ENCODE peak calls at places on chromosome 10, in four cellular contexts. S, L, X and G are unnamed samples.

GRCh38 chr10:103747193-103747865 is 108.0 kb downstream of the SH3PXD2A start:
- DNase-seq in X (no peak), L (no peak), S (no peak), G (no peak)

GRCh38 chr10:83603708-83604107 is 535.6 kb upstream of the GHITM start:
- DNase-seq in X (no peak), S (no peak), L (no peak), G (no peak)

GRCh38 chr10:35386594-35387174 is 50.4 kb downstream of the CCNY start:
- DNase-seq in S (no peak), L (peak), X (peak), G (no peak)

GRCh38 chr10:120980316-120980975 is 129.3 kb downstream of the WDR11 start:
- DNase-seq in L (peak), X (no peak), S (peak), G (no peak)

GRCh38 chr10:108872854-108873253 is 1050.5 kb downstream of the XPNPEP1 start:
- DNase-seq in L (no peak), X (no peak), S (no peak), G (no peak)

GRCh38 chr10:90089724-90090123 is 388.3 kb downstream of the KIF20B start:
- DNase-seq in X (no peak), S (no peak), L (no peak), G (no peak)

GRCh38 chr10:7634142-7634894 is 32.4 kb downstream of the ITIH5 start:
- DNase-seq in X (no peak), L (no peak), S (no peak), G (no peak)

GRCh38 chr10:50846753-50847152 is 38.7 kb downstream of the A1CF start:
- DNase-seq in X (no peak), L (peak), S (peak), G (peak)

GRCh38 chr10:34816067-34817002 is 1.2 kb upstream of the PARD3 start:
- DNase-seq in L (peak), X (peak), S (peak), G (no peak)

GRCh38 chr10:74949843-74950765 is 123.7 kb downstream of the KAT6B start:
- DNase-seq in S (no peak), X (no peak), L (no peak), G (no peak)

DNA sequence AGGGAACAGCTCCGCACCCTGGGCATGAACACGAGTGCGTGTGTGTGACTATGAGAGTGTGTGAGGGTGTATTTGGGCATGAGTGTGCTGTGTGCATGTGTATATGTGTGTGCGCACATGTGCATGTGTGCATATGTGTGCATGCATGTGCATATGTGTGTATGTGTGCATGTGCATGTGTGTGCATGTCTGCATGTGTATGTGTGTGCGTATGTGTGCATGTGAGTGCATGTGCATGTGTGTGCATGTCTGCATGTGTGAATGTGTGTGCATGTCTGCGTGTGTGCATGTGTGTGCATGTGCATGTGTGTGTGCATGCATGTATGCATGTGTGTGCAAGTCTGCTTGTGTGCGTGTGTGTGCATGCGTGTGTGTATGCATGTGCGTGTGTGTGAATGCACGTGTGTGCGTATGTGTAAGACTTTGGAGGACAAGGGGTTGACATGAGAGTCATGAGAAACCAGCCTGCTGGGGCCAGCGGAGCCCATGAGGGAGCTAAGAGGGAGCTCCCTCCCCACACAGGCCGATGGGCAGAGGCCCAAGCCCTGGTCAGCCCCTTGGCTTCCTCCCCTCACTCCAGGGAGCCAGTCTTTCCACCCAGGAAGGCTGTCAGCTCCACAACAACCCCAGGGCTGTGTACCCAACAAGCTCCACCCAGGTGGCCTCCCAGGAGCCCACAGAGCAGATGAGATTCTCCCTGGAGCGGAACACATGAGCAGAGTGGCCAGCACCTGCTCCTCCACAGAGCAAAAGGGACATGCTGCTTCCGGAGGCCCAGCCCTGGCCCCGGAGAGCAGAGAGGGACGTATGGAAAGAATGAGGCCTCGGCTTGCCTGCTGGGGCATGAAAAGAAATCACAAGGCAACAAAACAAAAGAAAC is 142.5 kb upstream of the PPP2R2D start:
- DNase-seq in S (no peak), L (peak), X (no peak), G (no peak)
- TF ChIP-seq EZH2phosphoT487 in S (no peak), L (no peak), X (no peak), G (no peak)

DNA sequence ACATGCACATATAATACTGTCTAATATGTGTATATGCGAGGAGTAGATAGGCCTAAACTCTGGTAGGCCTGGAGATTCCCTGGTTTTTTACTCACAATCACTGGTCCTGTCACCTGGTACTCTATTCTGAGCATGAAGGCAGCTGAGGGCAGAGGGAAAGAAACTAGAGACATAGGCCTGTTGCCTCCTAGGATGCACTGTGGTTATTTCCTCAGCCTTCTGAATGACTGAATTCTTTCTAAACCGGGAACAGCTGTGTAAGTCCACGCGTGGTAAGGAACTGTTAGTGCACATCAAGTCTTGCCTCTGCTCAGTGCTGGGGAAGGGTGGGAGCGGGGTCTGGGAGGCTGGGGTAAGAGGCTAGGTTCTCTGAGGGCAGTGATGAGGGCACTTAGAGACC is 7.7 kb downstream of the KAZALD1 start:
- DNase-seq in X (no peak), L (no peak), S (no peak), G (no peak)
- TF ChIP-seq EZH2phosphoT487 in X (no peak), L (no peak), S (no peak), G (no peak)

DNA sequence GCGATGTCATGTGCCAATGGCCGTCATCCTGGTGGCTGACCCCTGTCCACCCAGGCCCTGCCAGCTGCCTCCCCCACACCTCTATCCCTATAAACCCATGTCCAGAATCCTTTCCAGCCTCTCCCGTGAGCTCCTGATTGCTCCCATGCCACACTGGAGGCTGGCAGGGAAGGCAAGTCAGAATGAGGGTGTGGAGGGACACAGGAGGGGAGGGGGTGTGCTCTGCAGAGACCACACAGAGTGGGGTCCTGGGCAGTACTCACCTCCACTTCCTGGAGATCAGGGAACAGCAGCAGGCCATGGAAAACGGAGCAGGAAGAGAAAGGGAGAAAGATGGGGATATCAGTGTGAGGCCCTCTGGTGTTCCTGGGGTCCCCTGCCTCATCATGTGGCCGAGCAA is 15.7 kb downstream of the SPOCK2 start:
- DNase-seq in S (no peak), X (no peak), L (no peak), G (no peak)
- TF ChIP-seq EZH2phosphoT487 in S (no peak), X (no peak), L (no peak), G (no peak)

GRCh38 chr10:125742465-125742864 is 23.0 kb downstream of the EDRF1 start:
- DNase-seq in X (no peak), S (peak), L (no peak), G (no peak)
- TF ChIP-seq EZH2phosphoT487 in X (no peak), S (no peak), L (no peak), G (no peak)

DNA sequence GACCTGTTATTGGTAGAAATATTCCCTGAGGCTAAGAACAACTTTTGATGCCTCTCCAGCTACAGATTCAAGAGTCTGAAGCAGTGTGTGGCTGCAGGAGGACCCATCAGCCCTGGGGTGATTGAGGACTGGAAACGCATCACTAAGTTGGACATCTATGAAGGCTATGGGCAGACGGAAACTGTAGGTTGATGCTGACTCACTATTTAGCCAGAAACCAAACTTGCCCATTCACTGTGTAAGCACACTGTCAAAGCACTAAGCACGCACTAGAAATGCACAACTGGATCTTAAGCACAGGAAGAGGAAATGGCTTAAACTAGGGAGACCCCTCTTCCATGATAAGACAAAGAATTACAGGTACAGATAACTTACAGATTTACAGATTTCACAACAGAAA is 20.8 kb downstream of the ACSM6 start:
- DNase-seq in L (no peak), S (no peak), X (no peak), G (no peak)
- TF ChIP-seq EZH2phosphoT487 in L (no peak), S (no peak), X (no peak), G (no peak)

DNA sequence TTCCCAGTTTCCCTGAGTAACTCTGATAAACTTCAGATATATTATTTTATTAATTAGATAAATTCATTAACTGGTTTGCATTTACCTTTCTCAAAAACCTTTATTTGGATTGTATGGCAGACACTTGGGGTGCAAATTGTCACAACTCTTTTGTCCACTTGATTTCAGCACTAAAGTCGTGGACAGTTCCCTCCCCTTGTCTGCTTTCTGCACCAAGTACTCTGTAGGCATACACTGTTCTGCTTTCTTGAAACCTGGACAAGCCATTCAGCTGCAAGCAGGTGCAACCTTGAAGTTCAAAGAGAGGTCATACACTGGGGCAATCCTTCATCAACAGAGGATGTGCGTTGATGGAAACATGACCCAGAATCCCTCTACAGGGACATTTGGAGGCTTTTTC is 162.9 kb downstream of the ARL5B start:
- DNase-seq in S (peak), X (peak), L (peak), G (no peak)
- TF ChIP-seq EZH2phosphoT487 in S (no peak), X (no peak), L (no peak), G (no peak)

GRCh38 chr10:22476601-22477364 is 131.5 kb downstream of the SPAG6 start:
- DNase-seq in L (peak), S (peak), X (peak), G (no peak)
- TF ChIP-seq EZH2phosphoT487 in L (peak), S (no peak), X (peak), G (no peak)

GRCh38 chr10:111319866-111320265 is 243.0 kb downstream of the ADRA2A start:
- DNase-seq in L (no peak), S (no peak), X (no peak), G (no peak)

DNA sequence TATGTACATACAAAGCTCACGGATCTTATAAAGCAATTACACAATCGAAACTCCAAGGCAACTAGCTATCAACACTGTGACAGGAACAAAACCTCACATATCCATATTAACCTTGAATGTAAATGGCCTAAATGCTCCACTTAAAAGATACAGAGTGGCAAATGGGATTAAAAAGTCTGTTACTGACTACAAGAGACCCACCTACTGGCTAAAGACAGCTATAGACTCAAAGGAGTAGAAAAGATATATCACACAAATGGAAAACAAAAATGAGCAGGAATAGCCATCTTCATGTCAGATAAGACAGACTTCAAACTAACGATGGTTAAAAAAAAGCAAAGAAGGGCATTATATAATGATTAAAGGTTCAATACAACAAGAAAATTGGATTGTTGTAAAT is 246.7 kb downstream of the ADRA2A start:
- DNase-seq in S (peak), X (no peak), L (peak), G (peak)
- TF ChIP-seq EZH2phosphoT487 in S (no peak), X (no peak), L (no peak), G (no peak)

GRCh38 chr10:12377891-12378290 is 28.5 kb downstream of the CAMK1D start:
- DNase-seq in L (no peak), X (no peak), S (no peak), G (no peak)
- TF ChIP-seq EZH2phosphoT487 in L (no peak), X (no peak), S (no peak), G (no peak)

GRCh38 chr10:122054046-122055025 is 65.4 kb downstream of the TACC2 start:
- DNase-seq in L (peak), S (peak), X (peak), G (peak)
- TF ChIP-seq EZH2phosphoT487 in L (no peak), S (no peak), X (no peak), G (no peak)